ENCODE peak calls at places on chromosome 5, in six cellular contexts. One of them, this sample, is unnamed.

GRCh38 chr5:57716661-57717060 is 234.1 kb upstream of the ACTBL2 start:
- DNase-seq in pancreas: no peak
- DNase-seq in retina: no peak
- DNase-seq in HS-5: no peak
- DNase-seq in tibial nerve: no peak
- DNase-seq in substantia nigra: no peak
- DNase-seq in this sample: no peak

GRCh38 chr5:68467791-68468190 is 252.2 kb downstream of the PIK3R1 start:
- DNase-seq in pancreas: no peak
- DNase-seq in retina: no peak
- DNase-seq in HS-5: no peak
- DNase-seq in tibial nerve: no peak
- DNase-seq in substantia nigra: no peak
- DNase-seq in this sample: no peak

GRCh38 chr5:124922255-124922975 is 176.0 kb upstream of the ZNF608 start:
- DNase-seq in pancreas: no peak
- DNase-seq in retina: peak
- DNase-seq in HS-5: no peak
- DNase-seq in tibial nerve: no peak
- DNase-seq in substantia nigra: peak
- DNase-seq in this sample: no peak

GRCh38 chr5:112417931-112418358 is 1.1 kb downstream of the EPB41L4A start:
- DNase-seq in pancreas: peak
- DNase-seq in retina: peak
- DNase-seq in HS-5: no peak
- DNase-seq in tibial nerve: no peak
- DNase-seq in substantia nigra: peak
- DNase-seq in this sample: no peak

GRCh38 chr5:78566747-78567449 is 81.7 kb downstream of the LHFPL2 start:
- DNase-seq in pancreas: no peak
- DNase-seq in retina: no peak
- DNase-seq in HS-5: no peak
- DNase-seq in tibial nerve: no peak
- DNase-seq in substantia nigra: no peak
- DNase-seq in this sample: no peak

GRCh38 chr5:169728-170094 is 21.6 kb upstream of the LRRC14B start:
- DNase-seq in pancreas: no peak
- DNase-seq in retina: no peak
- DNase-seq in HS-5: no peak
- DNase-seq in tibial nerve: no peak
- DNase-seq in substantia nigra: no peak
- DNase-seq in this sample: no peak

GRCh38 chr5:169099801-169100734 is 200.9 kb downstream of the SLIT3 start:
- DNase-seq in pancreas: no peak
- DNase-seq in retina: no peak
- DNase-seq in HS-5: no peak
- DNase-seq in tibial nerve: no peak
- DNase-seq in substantia nigra: no peak
- DNase-seq in this sample: no peak

GRCh38 chr5:14518638-14519037 is 63.0 kb upstream of the OTULINL start:
- DNase-seq in pancreas: no peak
- DNase-seq in retina: no peak
- DNase-seq in HS-5: no peak
- DNase-seq in tibial nerve: no peak
- DNase-seq in substantia nigra: no peak
- DNase-seq in this sample: peak

GRCh38 chr5:149383399-149383798 is 4.3 kb upstream of the IL17B start:
- DNase-seq in pancreas: no peak
- DNase-seq in retina: no peak
- DNase-seq in HS-5: no peak
- DNase-seq in tibial nerve: no peak
- DNase-seq in substantia nigra: no peak
- DNase-seq in this sample: no peak

GRCh38 chr5:136526021-136526420 is 160.7 kb upstream of the TRPC7 start:
- DNase-seq in pancreas: no peak
- DNase-seq in retina: no peak
- DNase-seq in HS-5: no peak
- DNase-seq in tibial nerve: no peak
- DNase-seq in substantia nigra: no peak
- DNase-seq in this sample: no peak